ENCODE peak calls at places on chromosomes 6 and 20, in ten cellular contexts. One of them, this sample, is unnamed.

GRCh38 chr20:17430515-17430914 is 100.7 kb downstream of the BFSP1 start:
- DNase-seq in caudate nucleus: no peak
- DNase-seq in fibroblast of pulmonary artery: no peak
- DNase-seq in transverse colon: no peak
- DNase-seq in T-helper 9 cell: no peak
- DNase-seq in AG08395: no peak
- DNase-seq in NCI-H524: no peak
- DNase-seq in lower lobe of right lung: no peak
- DNase-seq in Calu3: no peak
- DNase-seq in T-helper 1 cell: no peak
- DNase-seq in this sample: no peak

GRCh38 chr6:112906737-112907136 is 559.6 kb downstream of the RFPL4B start:
- DNase-seq in Calu3: no peak
- DNase-seq in caudate nucleus: no peak
- DNase-seq in lower lobe of right lung: no peak
- DNase-seq in transverse colon: no peak
- DNase-seq in AG08395: peak; percentile 57
- DNase-seq in fibroblast of pulmonary artery: peak; percentile 66
- DNase-seq in T-helper 1 cell: no peak
- DNase-seq in T-helper 9 cell: no peak
- DNase-seq in NCI-H524: no peak
- DNase-seq in this sample: no peak

GRCh38 chr20:58260006-58260405 is 31.6 kb upstream of the ANKRD60 start:
- DNase-seq in AG08395: no peak
- DNase-seq in fibroblast of pulmonary artery: no peak
- DNase-seq in T-helper 9 cell: no peak
- DNase-seq in caudate nucleus: no peak
- DNase-seq in Calu3: no peak
- DNase-seq in lower lobe of right lung: no peak
- DNase-seq in NCI-H524: no peak
- DNase-seq in T-helper 1 cell: no peak
- DNase-seq in transverse colon: no peak
- DNase-seq in this sample: no peak

GRCh38 chr6:35449287-35449881 is 2.8 kb upstream of the FANCE start:
- DNase-seq in caudate nucleus: peak; percentile 27
- DNase-seq in AG08395: peak; percentile 85
- DNase-seq in Calu3: peak; percentile 37
- DNase-seq in NCI-H524: peak; percentile 73
- DNase-seq in T-helper 1 cell: peak; percentile 32
- DNase-seq in T-helper 9 cell: peak; percentile 23
- DNase-seq in lower lobe of right lung: no peak
- DNase-seq in fibroblast of pulmonary artery: peak; percentile 78
- DNase-seq in transverse colon: no peak
- DNase-seq in this sample: peak; percentile 48

GRCh38 chr20:62146019-62146755 is 2.6 kb downstream of the SS18L1 start:
- DNase-seq in fibroblast of pulmonary artery: no peak
- DNase-seq in transverse colon: no peak
- DNase-seq in T-helper 1 cell: no peak
- DNase-seq in AG08395: no peak
- DNase-seq in T-helper 9 cell: no peak
- DNase-seq in NCI-H524: no peak
- DNase-seq in lower lobe of right lung: no peak
- DNase-seq in Calu3: no peak
- DNase-seq in caudate nucleus: no peak
- DNase-seq in this sample: no peak

GRCh38 chr20:15031546-15032351 is 694.3 kb upstream of the FLRT3 start:
- DNase-seq in T-helper 1 cell: no peak
- DNase-seq in NCI-H524: no peak
- DNase-seq in AG08395: no peak
- DNase-seq in T-helper 9 cell: no peak
- DNase-seq in fibroblast of pulmonary artery: no peak
- DNase-seq in Calu3: no peak
- DNase-seq in transverse colon: no peak
- DNase-seq in caudate nucleus: no peak
- DNase-seq in lower lobe of right lung: no peak
- DNase-seq in this sample: no peak

GRCh38 chr6:13953061-13953705 is 28.4 kb downstream of the RNF182 start:
- DNase-seq in lower lobe of right lung: no peak
- DNase-seq in caudate nucleus: no peak
- DNase-seq in T-helper 1 cell: no peak
- DNase-seq in T-helper 9 cell: no peak
- DNase-seq in transverse colon: no peak
- DNase-seq in fibroblast of pulmonary artery: no peak
- DNase-seq in NCI-H524: peak; percentile 31
- DNase-seq in AG08395: peak; percentile 21
- DNase-seq in Calu3: peak; percentile 9
- DNase-seq in this sample: no peak

GRCh38 chr6:87945181-87945580 is 102.5 kb upstream of the SPACA1 start:
- DNase-seq in NCI-H524: no peak
- DNase-seq in caudate nucleus: no peak
- DNase-seq in T-helper 9 cell: no peak
- DNase-seq in AG08395: no peak
- DNase-seq in Calu3: no peak
- DNase-seq in fibroblast of pulmonary artery: no peak
- DNase-seq in lower lobe of right lung: no peak
- DNase-seq in T-helper 1 cell: no peak
- DNase-seq in transverse colon: no peak
- DNase-seq in this sample: no peak

GRCh38 chr6:170231496-170232185 is 59.2 kb downstream of the DLL1 start:
- DNase-seq in fibroblast of pulmonary artery: no peak
- DNase-seq in AG08395: no peak
- DNase-seq in transverse colon: no peak
- DNase-seq in caudate nucleus: no peak
- DNase-seq in T-helper 1 cell: no peak
- DNase-seq in NCI-H524: no peak
- DNase-seq in T-helper 9 cell: no peak
- DNase-seq in lower lobe of right lung: no peak
- DNase-seq in Calu3: no peak
- DNase-seq in this sample: no peak

GRCh38 chr6:111533087-111533784 is 50.2 kb upstream of the REV3L start:
- DNase-seq in caudate nucleus: no peak
- DNase-seq in Calu3: no peak
- DNase-seq in fibroblast of pulmonary artery: no peak
- DNase-seq in T-helper 9 cell: no peak
- DNase-seq in NCI-H524: no peak
- DNase-seq in T-helper 1 cell: no peak
- DNase-seq in transverse colon: no peak
- DNase-seq in AG08395: no peak
- DNase-seq in lower lobe of right lung: no peak
- DNase-seq in this sample: no peak

GRCh38 chr6:52515219-52515960 is 61.5 kb downstream of the TRAM2 start:
- DNase-seq in T-helper 9 cell: no peak
- DNase-seq in NCI-H524: no peak
- DNase-seq in Calu3: no peak
- DNase-seq in lower lobe of right lung: no peak
- DNase-seq in AG08395: no peak
- DNase-seq in fibroblast of pulmonary artery: no peak
- DNase-seq in caudate nucleus: no peak
- DNase-seq in transverse colon: no peak
- DNase-seq in T-helper 1 cell: no peak
- DNase-seq in this sample: no peak

GRCh38 chr6:170083236-170084051 is 207.4 kb downstream of the DLL1 start:
- DNase-seq in T-helper 1 cell: no peak
- DNase-seq in fibroblast of pulmonary artery: no peak
- DNase-seq in caudate nucleus: no peak
- DNase-seq in lower lobe of right lung: peak; percentile 35
- DNase-seq in Calu3: no peak
- DNase-seq in T-helper 9 cell: no peak
- DNase-seq in NCI-H524: peak; percentile 88
- DNase-seq in AG08395: no peak
- DNase-seq in transverse colon: peak; percentile 6
- DNase-seq in this sample: no peak

GRCh38 chr6:44257007-44257752 is at the start of gene SLC35B2:
- DNase-seq in NCI-H524: peak; percentile 62
- DNase-seq in caudate nucleus: peak; percentile 88
- DNase-seq in lower lobe of right lung: peak; percentile 75
- DNase-seq in AG08395: peak; percentile 88
- DNase-seq in T-helper 1 cell: peak; percentile 46
- DNase-seq in T-helper 9 cell: peak; percentile 57
- DNase-seq in fibroblast of pulmonary artery: peak; percentile 73
- DNase-seq in Calu3: peak; percentile 91
- DNase-seq in transverse colon: peak; percentile 70
- DNase-seq in this sample: peak; percentile 80

GRCh38 chr6:95601133-95601532 is 23.8 kb downstream of the MANEA start:
- DNase-seq in NCI-H524: no peak
- DNase-seq in lower lobe of right lung: no peak
- DNase-seq in caudate nucleus: no peak
- DNase-seq in fibroblast of pulmonary artery: peak; percentile 14
- DNase-seq in Calu3: no peak
- DNase-seq in AG08395: no peak
- DNase-seq in T-helper 9 cell: no peak
- DNase-seq in transverse colon: no peak
- DNase-seq in T-helper 1 cell: no peak
- DNase-seq in this sample: no peak

GRCh38 chr6:41723178-41723935 is 12.1 kb downstream of the TFEB start:
- DNase-seq in fibroblast of pulmonary artery: peak; percentile 95
- DNase-seq in AG08395: peak; percentile 97
- DNase-seq in transverse colon: peak; percentile 70
- DNase-seq in caudate nucleus: peak; percentile 36
- DNase-seq in Calu3: peak; percentile 84
- DNase-seq in NCI-H524: no peak
- DNase-seq in lower lobe of right lung: peak; percentile 93
- DNase-seq in T-helper 1 cell: no peak
- DNase-seq in T-helper 9 cell: no peak
- DNase-seq in this sample: peak; percentile 60

GRCh38 chr6:127784468-127784867 is 116.4 kb downstream of the THEMIS start:
- DNase-seq in AG08395: no peak
- DNase-seq in T-helper 1 cell: no peak
- DNase-seq in T-helper 9 cell: no peak
- DNase-seq in Calu3: no peak
- DNase-seq in caudate nucleus: no peak
- DNase-seq in lower lobe of right lung: no peak
- DNase-seq in fibroblast of pulmonary artery: no peak
- DNase-seq in NCI-H524: no peak
- DNase-seq in transverse colon: no peak
- DNase-seq in this sample: no peak

GRCh38 chr6:2854394-2854982 is 12.8 kb upstream of the SERPINB1 start:
- DNase-seq in caudate nucleus: no peak
- DNase-seq in lower lobe of right lung: no peak
- DNase-seq in AG08395: no peak
- DNase-seq in fibroblast of pulmonary artery: peak; percentile 88
- DNase-seq in transverse colon: no peak
- DNase-seq in NCI-H524: no peak
- DNase-seq in T-helper 9 cell: no peak
- DNase-seq in T-helper 1 cell: no peak
- DNase-seq in Calu3: no peak
- DNase-seq in this sample: no peak

GRCh38 chr6:24829657-24830056 is 30.9 kb upstream of the ARMH2 start:
- DNase-seq in NCI-H524: no peak
- DNase-seq in fibroblast of pulmonary artery: no peak
- DNase-seq in Calu3: no peak
- DNase-seq in T-helper 1 cell: no peak
- DNase-seq in lower lobe of right lung: no peak
- DNase-seq in transverse colon: no peak
- DNase-seq in AG08395: no peak
- DNase-seq in T-helper 9 cell: no peak
- DNase-seq in caudate nucleus: no peak
- DNase-seq in this sample: no peak

GRCh38 chr20:47989957-47990356 is 204.7 kb upstream of the SULF2 start:
- DNase-seq in transverse colon: peak; percentile 17
- DNase-seq in caudate nucleus: no peak
- DNase-seq in AG08395: no peak
- DNase-seq in Calu3: peak; percentile 29
- DNase-seq in T-helper 9 cell: no peak
- DNase-seq in T-helper 1 cell: no peak
- DNase-seq in fibroblast of pulmonary artery: no peak
- DNase-seq in lower lobe of right lung: no peak
- DNase-seq in NCI-H524: no peak
- DNase-seq in this sample: no peak

GRCh38 chr6:25717856-25718740 is 36.4 kb upstream of the SLC17A4 start:
- DNase-seq in transverse colon: no peak
- DNase-seq in AG08395: peak; percentile 32
- DNase-seq in lower lobe of right lung: no peak
- DNase-seq in NCI-H524: peak; percentile 51
- DNase-seq in caudate nucleus: no peak
- DNase-seq in fibroblast of pulmonary artery: peak; percentile 61
- DNase-seq in T-helper 1 cell: no peak
- DNase-seq in T-helper 9 cell: no peak
- DNase-seq in Calu3: peak; percentile 59
- DNase-seq in this sample: no peak

GRCh38 chr6:150886155-150886554 is 20.7 kb downstream of the MTHFD1L start:
- DNase-seq in fibroblast of pulmonary artery: no peak
- DNase-seq in lower lobe of right lung: no peak
- DNase-seq in transverse colon: no peak
- DNase-seq in T-helper 1 cell: no peak
- DNase-seq in NCI-H524: no peak
- DNase-seq in T-helper 9 cell: no peak
- DNase-seq in AG08395: no peak
- DNase-seq in Calu3: no peak
- DNase-seq in caudate nucleus: no peak
- DNase-seq in this sample: no peak

GRCh38 chr6:170584954-170585498 is 589 bp upstream of the PDCD2 start:
- DNase-seq in transverse colon: peak; percentile 19
- DNase-seq in Calu3: peak; percentile 3
- DNase-seq in T-helper 9 cell: no peak
- DNase-seq in caudate nucleus: no peak
- DNase-seq in T-helper 1 cell: no peak
- DNase-seq in lower lobe of right lung: no peak
- DNase-seq in fibroblast of pulmonary artery: no peak
- DNase-seq in AG08395: no peak
- DNase-seq in NCI-H524: peak; percentile 20
- DNase-seq in this sample: no peak

This sample was measured in mucosa of descending colon.